ENCODE peak calls at places on chromosomes 3 and 15, in four cellular contexts. One of them, this sample, is unnamed.

GRCh38 chr3:125479091-125479490 is 40.9 kb downstream of the SNX4 start:
- DNase-seq in SK-N-SH: no peak
- DNase-seq in K562: no peak
- DNase-seq in HCT116: no peak
- DNase-seq in this sample: no peak

GRCh38 chr3:149342413-149343340 is 9.2 kb upstream of the TM4SF18 start:
- DNase-seq in K562: no peak
- DNase-seq in SK-N-SH: no peak
- DNase-seq in HCT116: no peak
- DNase-seq in this sample: no peak

GRCh38 chr15:82540055-82540983 is at the start of gene RPS17:
- DNase-seq in HCT116: peak; percentile 91
- DNase-seq in K562: peak; percentile 99
- DNase-seq in SK-N-SH: peak; percentile 100
- DNase-seq in this sample: peak; percentile 82

GRCh38 chr15:38217788-38218609 is 34.6 kb upstream of the SPRED1 start:
- DNase-seq in K562: no peak
- DNase-seq in SK-N-SH: no peak
- DNase-seq in HCT116: no peak
- DNase-seq in this sample: no peak

GRCh38 chr3:50473768-50474167 is 29.7 kb downstream of the CACNA2D2 start:
- DNase-seq in SK-N-SH: no peak
- DNase-seq in K562: no peak
- DNase-seq in HCT116: no peak
- DNase-seq in this sample: no peak

GRCh38 chr3:73086071-73086494 is 24.6 kb downstream of the EBLN2 start:
- DNase-seq in HCT116: peak; percentile 38
- DNase-seq in K562: peak; percentile 45
- DNase-seq in SK-N-SH: peak; percentile 71
- DNase-seq in this sample: no peak

GRCh38 chr3:105960381-105960780 is 91.6 kb upstream of the CBLB start:
- DNase-seq in SK-N-SH: no peak
- DNase-seq in K562: no peak
- DNase-seq in HCT116: no peak
- DNase-seq in this sample: no peak

GRCh38 chr15:38828031-38828532 is 263.5 kb upstream of the RASGRP1 start:
- DNase-seq in SK-N-SH: no peak
- DNase-seq in K562: no peak
- DNase-seq in HCT116: no peak
- DNase-seq in this sample: no peak

GRCh38 chr3:149448331-149448831 is 26.1 kb upstream of the TM4SF4 start:
- DNase-seq in SK-N-SH: no peak
- DNase-seq in HCT116: no peak
- DNase-seq in K562: no peak
- DNase-seq in this sample: no peak

GRCh38 chr3:186915808-186916796 is 14.2 kb upstream of the ST6GAL1 start:
- DNase-seq in HCT116: no peak
- DNase-seq in SK-N-SH: peak; percentile 34
- DNase-seq in K562: no peak
- DNase-seq in this sample: no peak

GRCh38 chr3:49013738-49014660 is 4.4 kb downstream of the DALRD3 start:
- DNase-seq in HCT116: no peak
- DNase-seq in SK-N-SH: peak; percentile 72
- DNase-seq in K562: peak; percentile 20
- DNase-seq in this sample: no peak

GRCh38 chr15:76285241-76285825 is 25.9 kb downstream of the ETFA start:
- DNase-seq in SK-N-SH: peak; percentile 38
- DNase-seq in K562: peak; percentile 20
- DNase-seq in HCT116: no peak
- DNase-seq in this sample: no peak

GRCh38 chr15:85403745-85404144 is 23.3 kb downstream of the AKAP13 start:
- DNase-seq in K562: no peak
- DNase-seq in HCT116: no peak
- DNase-seq in SK-N-SH: no peak
- DNase-seq in this sample: no peak

GRCh38 chr3:196941846-196942225 is 492 bp downstream of the NCBP2 start:
- DNase-seq in K562: peak; percentile 64
- DNase-seq in SK-N-SH: no peak
- DNase-seq in HCT116: no peak
- DNase-seq in this sample: no peak

GRCh38 chr3:195442573-195443390 is at the start of gene ACAP2:
- DNase-seq in K562: peak; percentile 100
- DNase-seq in HCT116: peak; percentile 97
- DNase-seq in SK-N-SH: peak; percentile 100
- DNase-seq in this sample: peak; percentile 93

GRCh38 chr15:65416845-65417416 is 5.8 kb downstream of the IGDCC4 start:
- DNase-seq in K562: no peak
- DNase-seq in HCT116: no peak
- DNase-seq in SK-N-SH: no peak
- DNase-seq in this sample: no peak

GRCh38 chr3:9161811-9162210 is 87.6 kb downstream of the SRGAP3 start:
- DNase-seq in SK-N-SH: no peak
- DNase-seq in K562: no peak
- DNase-seq in HCT116: no peak
- DNase-seq in this sample: no peak

GRCh38 chr15:101201411-101202174 is 50.3 kb downstream of the CHSY1 start:
- DNase-seq in SK-N-SH: peak; percentile 75
- DNase-seq in K562: peak; percentile 20
- DNase-seq in HCT116: peak; percentile 19
- DNase-seq in this sample: peak; percentile 72

GRCh38 chr3:52237659-52238172 is 1.2 kb downstream of the TWF2 start:
- DNase-seq in SK-N-SH: peak; percentile 58
- DNase-seq in K562: peak; percentile 46
- DNase-seq in HCT116: peak; percentile 51
- DNase-seq in this sample: no peak

GRCh38 chr15:41115652-41116115 is 396 bp downstream of the INO80 start:
- DNase-seq in SK-N-SH: no peak
- DNase-seq in HCT116: peak; percentile 10
- DNase-seq in K562: peak; percentile 91
- DNase-seq in this sample: no peak

GRCh38 chr15:92510163-92510882 is 116.6 kb downstream of the ST8SIA2 start:
- DNase-seq in HCT116: no peak
- DNase-seq in SK-N-SH: no peak
- DNase-seq in K562: no peak
- DNase-seq in this sample: no peak

GRCh38 chr3:122355612-122356011 is 27.4 kb downstream of the MIX23 start:
- DNase-seq in HCT116: no peak
- DNase-seq in SK-N-SH: no peak
- DNase-seq in K562: peak; percentile 37
- DNase-seq in this sample: no peak

GRCh38 chr3:48503406-48504050 is 446 bp downstream of the SHISA5 start:
- DNase-seq in K562: peak; percentile 41
- DNase-seq in SK-N-SH: no peak
- DNase-seq in HCT116: no peak
- DNase-seq in this sample: no peak

GRCh38 chr3:14289590-14290453 is 111.2 kb downstream of the LSM3 start:
- DNase-seq in SK-N-SH: no peak
- DNase-seq in HCT116: no peak
- DNase-seq in K562: peak; percentile 43
- DNase-seq in this sample: peak; percentile 28

GRCh38 chr15:34684351-34684750 is 70.4 kb downstream of the GJD2 start:
- DNase-seq in HCT116: no peak
- DNase-seq in SK-N-SH: no peak
- DNase-seq in K562: no peak
- DNase-seq in this sample: no peak

GRCh38 chr15:35746121-35746520 is 200.2 kb upstream of the DPH6 start:
- DNase-seq in SK-N-SH: no peak
- DNase-seq in K562: no peak
- DNase-seq in HCT116: no peak
- DNase-seq in this sample: no peak

GRCh38 chr3:112136959-112137693 is 4.1 kb upstream of the GCSAM start:
- DNase-seq in HCT116: peak; percentile 49
- DNase-seq in SK-N-SH: no peak
- DNase-seq in K562: no peak
- DNase-seq in this sample: peak; percentile 39

GRCh38 chr3:126476166-126476975 is 680 bp upstream of the ZXDC start:
- DNase-seq in K562: peak; percentile 17
- DNase-seq in HCT116: peak; percentile 54
- DNase-seq in SK-N-SH: no peak
- DNase-seq in this sample: peak; percentile 12

GRCh38 chr3:137642831-137643230 is 121.3 kb upstream of the SOX14 start:
- DNase-seq in SK-N-SH: no peak
- DNase-seq in HCT116: no peak
- DNase-seq in K562: no peak
- DNase-seq in this sample: no peak

GRCh38 chr3:123447749-123448502 is 964 bp downstream of the ADCY5 start:
- DNase-seq in SK-N-SH: peak; percentile 83
- DNase-seq in HCT116: no peak
- DNase-seq in K562: peak; percentile 83
- DNase-seq in this sample: no peak

GRCh38 chr3:17088602-17089313 is 204.0 kb downstream of the PLCL2 start:
- DNase-seq in SK-N-SH: no peak
- DNase-seq in K562: no peak
- DNase-seq in HCT116: no peak
- DNase-seq in this sample: no peak

GRCh38 chr3:184373422-184373821 is 4.6 kb downstream of the THPO start:
- DNase-seq in K562: no peak
- DNase-seq in SK-N-SH: no peak
- DNase-seq in HCT116: no peak
- DNase-seq in this sample: no peak

GRCh38 chr3:190694335-190695001 is 168.0 kb downstream of the GMNC start:
- DNase-seq in K562: no peak
- DNase-seq in SK-N-SH: no peak
- DNase-seq in HCT116: no peak
- DNase-seq in this sample: no peak
- H3K27me3 ChIP-seq in K562: no peaks in the 10 kb centered on the region
- H3K27me3 ChIP-seq in SK-N-SH: no peaks in the 10 kb centered on the region
- H3K27me3 ChIP-seq in HCT116: no peaks in the 10 kb centered on the region
- H3K27me3 ChIP-seq in this sample: no peaks in the 10 kb centered on the region

DNA sequence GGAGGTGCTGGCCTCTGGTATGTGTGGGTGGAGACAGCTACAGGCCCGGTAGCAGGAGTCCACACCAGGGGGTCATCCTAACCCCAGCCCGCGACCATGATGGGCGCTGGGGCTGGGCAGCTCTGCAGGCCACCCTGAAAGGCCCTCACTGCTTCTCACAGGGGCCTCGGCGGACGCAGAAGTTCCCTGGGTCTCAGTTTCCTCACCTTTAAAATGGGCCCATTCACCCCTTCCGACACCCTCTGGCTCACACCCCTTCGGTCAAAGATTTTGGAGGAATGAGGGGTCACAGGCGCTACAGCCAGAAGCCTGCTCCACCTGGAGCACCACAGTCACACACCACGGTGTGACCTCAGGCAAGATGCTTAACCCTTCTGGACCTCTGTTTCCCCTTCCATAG is 8.0 kb downstream of the PLXND1 start:
- DNase-seq in HCT116: no peak
- DNase-seq in SK-N-SH: no peak
- DNase-seq in K562: no peak
- DNase-seq in this sample: no peak
- H3K4me1 ChIP-seq in HCT116: peaks cover 7% of the 10 kb centered on the region
- H3K4me1 ChIP-seq in SK-N-SH: peaks cover 22% of the 10 kb centered on the region
- H3K4me1 ChIP-seq in K562: peaks cover 70% of the 10 kb centered on the region
- H3K4me1 ChIP-seq in this sample: peaks cover 97% of the 10 kb centered on the region

GRCh38 chr15:70197945-70198361 is 100.2 kb upstream of the TLE3 start:
- DNase-seq in HCT116: no peak
- DNase-seq in K562: no peak
- DNase-seq in SK-N-SH: no peak
- DNase-seq in this sample: no peak

GRCh38 chr15:70197318-70197944 is 99.7 kb upstream of the TLE3 start:
- DNase-seq in SK-N-SH: no peak
- DNase-seq in K562: no peak
- DNase-seq in HCT116: no peak
- DNase-seq in this sample: no peak

GRCh38 chr15:70195171-70195807 is 97.6 kb upstream of the TLE3 start:
- DNase-seq in SK-N-SH: no peak
- DNase-seq in K562: no peak
- DNase-seq in HCT116: no peak
- DNase-seq in this sample: no peak

GRCh38 chr15:70195808-70196304 is 98.1 kb upstream of the TLE3 start:
- DNase-seq in K562: peak; percentile 45
- DNase-seq in HCT116: no peak
- DNase-seq in SK-N-SH: peak; percentile 58
- DNase-seq in this sample: no peak

DNA sequence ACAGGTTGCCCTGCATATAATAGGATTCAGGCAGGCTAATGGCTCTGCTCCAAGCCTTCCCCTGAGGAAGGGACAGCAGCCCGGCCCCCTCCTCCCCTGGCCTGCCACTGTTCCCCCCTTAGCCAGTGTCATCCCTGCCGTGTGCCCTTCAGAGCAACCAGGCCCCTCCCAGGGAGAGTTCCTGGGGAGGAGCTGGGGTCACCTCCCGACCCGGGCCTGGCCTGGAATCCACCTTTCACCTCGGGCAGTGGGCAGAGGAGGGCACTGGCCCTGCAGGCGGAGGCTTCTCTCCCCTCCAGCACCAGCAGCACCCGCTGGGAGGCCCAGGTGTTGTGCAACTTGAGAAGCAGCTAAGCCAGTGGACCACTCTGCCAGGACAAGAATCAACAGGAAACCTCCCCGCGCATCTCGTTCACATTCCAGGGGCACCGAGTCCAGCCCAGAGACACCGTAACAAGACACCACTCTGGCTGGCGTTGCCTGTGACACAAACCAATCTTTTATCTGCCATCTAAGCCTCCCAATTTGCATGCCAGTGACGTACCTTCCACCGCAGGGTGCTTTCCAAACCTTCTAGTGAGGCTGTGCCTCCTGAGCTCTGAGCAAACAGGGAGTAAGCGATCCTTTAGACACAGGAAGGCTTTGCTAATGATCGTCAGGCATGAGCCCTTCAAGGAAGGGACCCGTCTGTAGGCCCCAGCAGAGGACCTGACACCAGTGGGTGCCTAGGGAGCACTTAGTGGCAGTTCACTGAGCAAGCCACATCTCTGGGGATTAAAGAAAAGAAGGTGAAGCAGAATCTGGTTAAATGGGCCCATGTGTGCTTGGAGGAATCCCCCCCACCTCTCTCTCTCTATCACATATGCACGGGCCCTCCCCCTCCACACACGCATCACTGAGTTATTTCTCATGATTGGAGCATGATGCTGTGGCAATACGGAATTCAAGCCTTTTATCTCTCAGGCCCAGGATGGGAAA is 98.9 kb upstream of the TLE3 start:
- DNase-seq in HCT116: no peak
- DNase-seq in K562: no peak
- DNase-seq in SK-N-SH: no peak
- DNase-seq in this sample: no peak
- TF ChIP-seq SIN3A in HCT116: no peak
- TF ChIP-seq SIN3A in K562: no peak
- TF ChIP-seq SIN3A in SK-N-SH: no peak
- TF ChIP-seq SIN3A in this sample: no peak

DNA sequence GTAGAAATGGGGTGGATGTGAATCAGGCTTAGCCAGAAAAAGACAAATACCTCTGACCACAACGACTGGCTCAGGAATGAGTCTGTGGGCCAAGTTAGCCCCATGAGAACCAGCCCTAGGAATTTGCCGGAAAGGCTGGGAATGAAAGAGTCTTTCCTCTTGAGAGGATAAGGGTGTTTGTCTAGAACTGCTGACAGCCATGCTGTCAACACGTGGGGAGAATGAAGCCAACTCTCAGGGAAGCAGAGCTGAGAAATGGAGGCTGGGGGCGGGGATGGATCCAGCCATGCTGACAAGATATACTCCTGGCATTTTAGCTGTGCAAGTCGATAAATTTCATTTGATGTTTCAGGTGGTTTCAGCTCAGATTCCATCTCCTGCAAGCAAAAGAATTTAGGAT is 10.6 kb upstream of the SLC6A1 start:
- DNase-seq in SK-N-SH: no peak
- DNase-seq in K562: no peak
- DNase-seq in HCT116: no peak
- DNase-seq in this sample: no peak
- H3K27me3 ChIP-seq in SK-N-SH: no peaks in the 10 kb centered on the region
- H3K27me3 ChIP-seq in K562: peaks cover 11% of the 10 kb centered on the region
- H3K27me3 ChIP-seq in HCT116: peaks cover 65% of the 10 kb centered on the region
- H3K27me3 ChIP-seq in this sample: peaks cover 5% of the 10 kb centered on the region